ENCODE peak calls at places on chromosomes 16 and 17, in five cellular contexts. B, E, U, C and L are unnamed samples.

GRCh38 chr17:21304091-21304490 is 19.6 kb downstream of the MAP2K3 start:
- DNase-seq in C (no peak), U (no peak), B (no peak), E (no peak), L (no peak)

GRCh38 chr17:6413073-6413472 is 21.8 kb downstream of the AIPL1 start:
- DNase-seq in E (peak), B (no peak), U (no peak), C (no peak), L (peak)

GRCh38 chr17:48747445-48748363 is 19.2 kb upstream of the HOXB13 start:
- DNase-seq in B (no peak), E (no peak), U (peak), C (no peak), L (no peak)

GRCh38 chr16:12535535-12536411 is 267.9 kb downstream of the CPPED1 start:
- DNase-seq in B (no peak), U (no peak), E (no peak), C (no peak), L (no peak)

GRCh38 chr17:64063766-64064224 is 43.4 kb upstream of the ICAM2 start:
- DNase-seq in B (peak), U (peak), E (peak), C (no peak), L (peak)

GRCh38 chr16:64051826-64052225 is 1070.0 kb downstream of the CDH11 start:
- DNase-seq in C (no peak), U (no peak), E (peak), B (peak), L (no peak)

GRCh38 chr16:86297391-86297790 is 212.9 kb upstream of the FOXF1 start:
- DNase-seq in B (no peak), E (peak), C (no peak), U (no peak), L (no peak)

GRCh38 chr17:503449-503700 is 150.8 kb upstream of the RPH3AL start:
- DNase-seq in B (no peak), C (no peak), E (no peak), U (no peak), L (no peak)

GRCh38 chr17:45225051-45225700 is 3.5 kb downstream of the FMNL1 start:
- DNase-seq in E (no peak), C (no peak), B (no peak), U (no peak), L (peak)

GRCh38 chr16:84603115-84603816 is 14.6 kb downstream of the COTL1 start:
- DNase-seq in E (peak), C (no peak), B (peak), U (no peak), L (no peak)

GRCh38 chr17:80942360-80943345 is 49.0 kb upstream of the CHMP6 start:
- DNase-seq in U (peak), E (peak), B (peak), C (peak), L (no peak)

DNA sequence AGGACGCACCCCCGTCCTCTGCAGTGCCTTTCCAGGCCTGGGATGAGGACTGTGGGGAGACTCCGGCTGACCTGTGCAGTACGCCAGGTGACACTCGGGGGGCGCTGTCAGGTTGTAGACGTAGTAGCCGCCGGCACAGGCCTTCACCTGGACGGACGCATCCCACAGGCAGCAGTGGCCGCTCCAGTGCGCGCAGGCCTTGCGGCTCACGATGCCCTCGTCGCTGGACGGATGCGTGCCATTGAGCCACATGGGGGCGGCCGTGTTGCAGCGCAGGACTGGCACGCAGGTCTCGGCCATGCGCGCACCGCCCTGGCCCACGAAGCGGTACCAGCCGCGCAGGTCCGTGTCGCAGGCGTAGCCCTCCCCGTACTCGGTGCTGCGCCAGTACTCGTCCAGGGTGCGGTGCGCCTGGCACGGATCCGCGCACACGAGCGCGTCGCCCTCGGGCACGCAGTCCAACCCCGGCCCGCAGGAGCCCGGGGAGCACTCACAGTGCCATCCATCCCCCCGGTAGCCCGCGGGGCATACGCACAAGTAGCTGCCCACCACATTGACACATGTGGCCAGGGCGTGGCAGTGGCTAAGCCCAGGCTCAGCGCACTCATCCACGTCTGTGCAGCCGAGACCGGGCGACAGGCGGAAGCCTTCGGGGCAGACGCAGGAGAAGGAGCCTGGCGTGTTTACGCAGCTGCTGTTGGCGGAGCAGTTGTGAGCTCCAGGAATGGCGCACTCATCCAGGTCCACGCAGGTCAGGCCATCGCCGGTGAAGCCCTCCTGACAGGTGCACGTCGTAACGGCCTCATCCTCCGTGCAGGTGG is 3.9 kb downstream of the UMOD start:
- DNase-seq in B (no peak), E (no peak), U (peak), C (no peak), L (no peak)
- TF ChIP-seq CTCF in B (no peak), E (no peak), U (peak), C (no peak), L (peak)

GRCh38 chr17:12927541-12928425 is 90.0 kb downstream of the ELAC2 start:
- DNase-seq in B (no peak), E (peak), U (no peak), C (no peak), L (no peak)

GRCh38 chr17:12927001-12927400 is 90.8 kb downstream of the ELAC2 start:
- DNase-seq in E (no peak), U (no peak), B (no peak), C (no peak), L (no peak)

GRCh38 chr17:12924614-12925013 is 93.2 kb downstream of the ELAC2 start:
- DNase-seq in E (no peak), B (no peak), C (no peak), U (no peak), L (no peak)

DNA sequence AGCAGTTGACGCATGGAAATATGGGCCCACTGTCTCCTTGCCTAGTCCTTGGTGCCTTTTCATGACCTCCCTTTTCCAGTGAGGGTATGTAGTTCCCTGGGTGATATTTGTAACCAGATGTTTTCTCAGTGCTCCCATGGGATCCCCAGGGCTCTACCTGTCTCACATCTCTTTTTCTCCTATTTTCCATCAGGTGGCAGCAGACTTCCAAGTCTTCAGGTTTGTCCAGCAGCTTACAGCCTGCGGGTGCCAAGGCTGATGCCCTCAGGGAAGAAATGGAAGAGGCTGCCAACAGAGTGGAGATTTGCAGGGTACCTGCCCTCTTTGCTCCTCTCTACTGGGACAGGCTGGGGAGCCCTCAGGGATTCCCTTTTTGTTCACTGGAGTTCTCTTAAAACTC is 89.1 kb downstream of the ELAC2 start:
- DNase-seq in U (no peak), B (no peak), E (peak), C (no peak), L (no peak)
- TF ChIP-seq CTCF in U (peak), B (peak), E (peak), C (peak), L (no peak)

DNA sequence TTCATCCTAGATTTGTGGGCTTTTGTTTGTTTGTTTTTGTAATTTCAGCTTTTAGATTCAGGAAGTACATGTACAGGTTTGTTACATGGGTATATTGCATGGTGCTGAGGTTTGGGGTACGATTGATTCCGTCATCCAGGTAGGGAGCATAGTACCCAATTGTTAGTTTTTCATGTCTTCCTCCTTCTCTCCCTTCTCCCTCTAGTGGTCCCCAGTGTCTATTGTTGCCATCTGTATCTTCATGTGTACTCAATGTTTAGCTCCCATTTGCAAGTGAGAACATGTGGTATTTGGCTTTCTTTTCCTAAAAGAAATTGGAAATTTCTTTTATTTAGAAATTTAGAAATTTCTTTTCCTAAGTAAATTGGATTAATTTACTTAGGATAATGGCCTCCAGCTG is 37.1 kb upstream of the BCAS3 start:
- DNase-seq in U (no peak), C (no peak), B (no peak), E (peak), L (no peak)
- TF ChIP-seq CTCF in U (peak), C (peak), B (peak), E (peak), L (peak)

GRCh38 chr16:30082545-30083090 is 6.8 kb downstream of the PPP4C start:
- DNase-seq in C (no peak), E (no peak), U (no peak), B (no peak), L (no peak)
- TF ChIP-seq CTCF in C (no peak), E (no peak), U (no peak), B (peak), L (no peak)

DNA sequence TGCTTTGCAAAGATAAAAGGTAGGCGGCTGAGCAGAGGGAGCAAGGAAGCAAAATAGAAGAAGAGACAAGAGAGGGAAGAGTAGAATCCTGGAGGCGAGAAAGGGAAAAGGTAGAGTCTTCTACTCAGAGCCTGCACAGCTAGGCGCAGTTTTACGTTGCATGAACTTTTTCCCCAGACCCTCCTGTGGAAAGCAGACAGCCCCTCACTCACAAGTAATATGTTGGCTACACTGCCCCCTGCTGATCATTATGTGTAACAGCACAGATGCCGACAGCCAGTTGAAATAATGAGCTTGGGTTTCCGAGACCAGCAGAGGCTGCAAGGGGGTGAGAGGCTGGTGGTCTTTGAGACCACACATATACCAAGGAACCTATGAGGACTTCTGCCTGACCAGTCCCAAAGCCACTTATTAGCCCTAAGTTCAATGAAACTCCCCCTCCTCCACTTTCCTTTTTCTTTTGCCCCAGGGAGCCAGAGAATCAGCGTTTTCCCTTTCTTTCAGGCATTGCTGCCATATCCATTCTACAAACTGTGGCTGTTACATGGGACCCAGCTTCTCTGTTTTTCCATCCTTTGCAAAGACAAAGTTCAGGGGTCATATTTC is 22.5 kb upstream of the CMTR2 start:
- DNase-seq in B (peak), U (no peak), E (peak), C (no peak), L (no peak)
- TF ChIP-seq CTCF in B (peak), U (peak), E (peak), C (peak), L (peak)

DNA sequence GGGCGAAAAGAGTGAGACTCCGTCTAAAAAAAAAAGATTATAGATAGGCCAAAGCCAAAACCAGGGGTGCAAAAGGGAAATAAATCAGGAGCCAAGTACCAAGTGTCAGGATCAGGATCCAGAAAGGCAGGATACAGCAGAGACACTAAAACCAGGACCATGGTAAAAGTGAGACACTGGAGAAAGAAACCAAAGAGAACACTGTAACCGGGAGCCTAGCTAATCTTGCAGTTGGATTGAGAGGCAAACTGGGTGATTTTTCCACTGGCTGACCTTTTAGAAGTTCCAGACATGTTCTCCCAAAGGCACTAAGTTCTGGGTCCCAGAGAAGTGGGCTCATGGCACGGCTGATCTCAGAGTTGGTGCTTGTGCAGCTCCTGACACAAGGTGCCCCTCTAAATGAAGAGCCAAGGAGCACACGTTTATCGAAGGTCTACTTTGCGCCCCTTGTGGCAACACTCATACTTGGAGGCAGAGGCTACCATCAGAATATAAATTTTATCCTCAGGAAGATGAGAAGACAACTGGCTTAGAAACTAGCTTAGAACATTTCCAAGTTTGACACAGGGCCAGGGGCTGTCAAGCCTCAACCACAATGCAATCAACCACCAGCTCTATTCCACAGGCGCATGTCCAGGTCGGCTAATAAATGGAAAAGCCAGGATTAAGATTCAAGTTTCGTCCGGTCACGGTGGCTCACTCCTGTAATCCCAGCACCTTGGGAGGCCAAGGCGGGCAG is 27.5 kb upstream of the HELZ start:
- DNase-seq in C (no peak), E (no peak), B (no peak), U (no peak), L (no peak)
- TF ChIP-seq CTCF in C (no peak), E (peak), B (peak), U (no peak), L (peak)